ENCODE peak calls at places on chromosome 4, in four cellular contexts. P is GM12878, J is HepG2, C is SK-N-SH. H is an unnamed sample.

GRCh38 chr4:52957791-52958190 is 95.7 kb downstream of the RASL11B start:
- DNase-seq in J (no peak), C (no peak), P (no peak), H (no peak)

GRCh38 chr4:128718793-128719192 is 90.7 kb upstream of the JADE1 start:
- DNase-seq in J (no peak), P (no peak), C (no peak), H (no peak)

GRCh38 chr4:41346306-41347061 is 89.8 kb downstream of the UCHL1 start:
- DNase-seq in J (no peak), C (no peak), P (no peak), H (no peak)

GRCh38 chr4:54784188-54784671 is 126.5 kb downstream of the KIT start:
- DNase-seq in J (no peak), C (no peak), P (no peak), H (no peak)

GRCh38 chr4:166635367-166635766 is 598.9 kb downstream of the SPOCK3 start:
- DNase-seq in J (no peak), C (no peak), P (no peak), H (no peak)

GRCh38 chr4:173835863-173836262 is 305.8 kb upstream of the HAND2 start:
- DNase-seq in C (peak), J (no peak), P (no peak), H (no peak)

GRCh38 chr4:124940387-124940786 is 227.9 kb upstream of the ANKRD50 start:
- DNase-seq in C (no peak), J (no peak), P (no peak), H (no peak)

GRCh38 chr4:119872344-119873031 is 194.2 kb downstream of the MAD2L1 start:
- DNase-seq in P (no peak), C (no peak), J (no peak), H (no peak)

GRCh38 chr4:129641179-129641578 is 545.2 kb downstream of the C4orf33 start:
- DNase-seq in C (peak), J (peak), P (peak), H (peak)

GRCh38 chr4:164956766-164957643 is 20.5 kb downstream of the TRIM61 start:
- DNase-seq in J (no peak), P (peak), C (peak), H (peak)

GRCh38 chr4:57726154-57726553 is 616.0 kb upstream of the IGFBP7 start:
- DNase-seq in J (no peak), C (no peak), P (no peak), H (no peak)

GRCh38 chr4:24209891-24210290 is 320.0 kb upstream of the PPARGC1A start:
- DNase-seq in P (no peak), C (no peak), J (no peak), H (no peak)

GRCh38 chr4:94757192-94758140 is at the start of gene BMPR1B:
- DNase-seq in P (no peak), C (peak), J (no peak), H (no peak)

GRCh38 chr4:71259305-71259704 is 79.5 kb upstream of the SLC4A4 start:
- DNase-seq in J (no peak), P (no peak), C (no peak), H (no peak)

GRCh38 chr4:123505077-123505456 is 108.5 kb downstream of the SPRY1 start:
- DNase-seq in P (no peak), C (no peak), J (peak), H (no peak)

DNA sequence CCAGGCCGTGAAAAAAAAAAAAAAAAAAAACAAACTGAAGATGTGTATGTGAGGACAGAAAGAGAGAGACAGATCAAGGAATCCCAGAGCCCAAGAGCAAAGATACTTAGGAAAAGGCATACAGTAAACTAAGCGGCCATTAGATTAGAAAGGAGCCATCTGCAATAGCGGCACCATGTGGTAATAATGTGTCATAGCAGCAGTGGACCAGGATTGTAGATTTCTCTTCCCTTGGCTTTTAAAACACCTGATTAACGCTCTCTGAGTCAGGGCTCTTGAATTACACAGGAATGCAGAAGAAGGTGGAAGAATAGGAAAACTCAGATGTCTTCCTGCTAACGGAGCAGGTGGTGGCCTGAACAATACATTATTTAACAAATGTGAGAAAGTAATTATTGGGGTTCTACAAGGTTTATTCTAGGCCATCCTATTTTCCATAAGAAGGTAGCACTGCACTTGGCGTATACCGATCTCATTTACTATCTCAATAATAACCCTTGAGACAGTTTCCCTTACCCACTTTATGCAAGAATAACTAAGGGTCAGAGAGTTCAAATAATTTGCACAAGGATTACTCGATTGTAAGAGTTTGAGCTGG is 182.7 kb downstream of the KCNIP4 start:
- DNase-seq in P (no peak), C (peak), J (peak), H (peak)
- TF ChIP-seq TCF12 in P (no peak), C (no peak), J (no peak), H (no peak)

GRCh38 chr4:101067383-101067782 is 279.9 kb downstream of the PPP3CA start:
- DNase-seq in P (no peak), J (no peak), C (no peak), H (no peak)
- TF ChIP-seq RAD21 in P (no peak), J (no peak), C (no peak), H (no peak)

GRCh38 chr4:26533685-26534084 is 43.4 kb upstream of the CCKAR start:
- DNase-seq in C (no peak), J (no peak), P (no peak), H (no peak)
- TF ChIP-seq TCF12 in C (no peak), J (no peak), P (no peak), H (no peak)

DNA sequence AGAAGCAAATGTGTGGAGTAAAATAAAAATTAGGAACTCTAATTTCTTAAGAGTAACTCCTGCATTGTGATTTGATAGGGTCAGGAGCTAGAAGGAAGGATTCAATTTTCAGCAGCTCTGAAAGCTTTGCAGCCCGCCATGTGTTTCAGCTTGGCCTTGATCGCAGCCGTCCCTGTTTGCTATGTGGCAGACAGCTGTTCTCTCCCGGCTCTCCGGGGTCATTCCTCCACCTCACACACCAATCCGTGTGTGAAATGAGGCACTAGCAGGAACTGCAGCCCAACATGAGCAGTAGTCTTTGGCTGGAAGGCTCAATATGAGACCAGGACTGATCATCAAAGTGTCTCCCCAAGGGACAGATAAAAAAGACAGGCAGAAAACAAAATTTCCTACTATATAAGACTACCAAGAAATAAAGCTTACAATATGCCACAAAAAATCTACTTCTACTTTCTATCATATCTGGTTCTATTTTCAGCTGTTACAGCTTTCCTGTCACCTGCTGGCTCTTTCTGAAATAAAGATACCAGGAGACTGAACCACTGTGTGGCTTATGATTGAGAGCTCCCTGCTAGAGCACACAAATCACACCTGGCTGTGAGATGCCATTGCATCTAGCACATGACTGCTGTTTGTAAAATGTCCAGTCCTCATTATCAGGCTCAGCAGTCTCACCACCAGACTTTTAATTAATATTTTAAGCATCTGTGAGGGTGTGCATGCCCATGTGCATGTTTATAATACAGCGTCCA is 44.1 kb upstream of the SEC24B start:
- DNase-seq in P (peak), J (peak), C (peak), H (no peak)
- TF ChIP-seq RAD21 in P (no peak), J (no peak), C (no peak), H (no peak)

GRCh38 chr4:25993564-25994185 is 79.7 kb downstream of the SMIM20 start:
- DNase-seq in C (peak), J (peak), P (no peak), H (peak)
- TF ChIP-seq TCF12 in C (no peak), J (no peak), P (no peak), H (peak)

DNA sequence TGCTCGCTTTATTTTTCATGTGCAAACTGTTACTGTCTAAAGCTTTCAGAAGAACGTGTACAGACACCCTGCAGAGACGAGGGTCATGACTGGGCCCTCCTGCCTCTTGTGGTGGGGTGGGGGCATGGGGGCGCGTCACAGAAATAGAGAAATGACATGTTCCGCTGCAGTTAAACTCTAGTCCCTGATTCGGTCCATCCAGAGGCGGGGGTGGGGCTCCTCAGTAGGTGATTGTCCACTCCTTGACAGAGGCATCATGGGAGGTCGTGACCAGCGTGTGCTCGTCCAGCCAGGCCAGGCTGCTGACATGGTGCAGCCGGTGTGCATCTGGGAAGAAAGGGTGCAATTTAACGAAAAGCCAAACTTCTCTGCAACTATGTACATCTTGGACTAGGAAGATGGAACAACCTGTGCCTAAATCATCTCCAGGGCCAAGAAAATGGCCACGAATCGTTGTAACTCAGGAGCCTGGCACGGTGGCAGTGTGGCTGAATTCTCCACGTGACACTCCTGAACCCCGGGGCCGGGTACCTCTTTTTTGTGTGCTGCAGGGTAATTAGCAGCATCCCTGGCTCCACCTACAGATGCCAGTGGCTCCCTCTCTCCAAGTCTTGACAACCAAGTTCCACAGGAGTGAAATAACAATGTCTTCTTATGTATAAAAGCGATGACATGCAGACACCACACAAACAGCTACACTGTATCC is 41.3 kb downstream of the WDR1 start:
- DNase-seq in J (no peak), C (no peak), P (no peak), H (no peak)
- TF ChIP-seq RAD21 in J (no peak), C (no peak), P (no peak), H (no peak)

GRCh38 chr4:11505225-11505971 is 76.7 kb upstream of the HS3ST1 start:
- DNase-seq in C (no peak), J (no peak), P (no peak), H (no peak)
- TF ChIP-seq TCF12 in C (no peak), J (no peak), P (no peak), H (no peak)